ENCODE peak calls at places on chromosomes 7 and 10, in five cellular contexts. M is adipocyte, B is fibroblast of pulmonary artery, X is NCI-H1694, H is activated B cell treated with CpG ODN at 0.5 μM for 24 hours. R is an unnamed sample.

GRCh38 chr7:16264036-16264435 is 157.3 kb downstream of the CRPPA start:
- DNase-seq in H (no peak), B (no peak), X (no peak), M (no peak), R (no peak)

GRCh38 chr10:34996843-34997242 is 93.3 kb downstream of the CUL2 start:
- DNase-seq in X (no peak), B (peak), H (no peak), M (no peak), R (no peak)

GRCh38 chr10:132732518-132732917 is 53.4 kb downstream of the NKX6-2 start:
- DNase-seq in M (no peak), B (no peak), X (no peak), H (no peak), R (no peak)

GRCh38 chr7:130669051-130669700 is 628 bp upstream of the COPG2 start:
- DNase-seq in H (no peak), X (no peak), B (no peak), M (no peak), R (no peak)

GRCh38 chr10:47458466-47459154 is 25.3 kb downstream of the ANXA8 start:
- DNase-seq in X (no peak), B (peak), M (peak), H (no peak), R (no peak)

GRCh38 chr7:155524018-155524556 is 22.3 kb downstream of the CNPY1 start:
- DNase-seq in X (no peak), H (no peak), B (no peak), M (no peak), R (no peak)

GRCh38 chr10:127759276-127759675 is 22.3 kb downstream of the FOXI2 start:
- DNase-seq in B (no peak), M (no peak), X (no peak), H (no peak), R (no peak)

GRCh38 chr10:60820093-60820769 is 42.0 kb downstream of the CDK1 start:
- DNase-seq in H (no peak), M (peak), B (peak), X (no peak), R (no peak)

GRCh38 chr10:97876387-97876786 is 26.7 kb downstream of the GOLGA7B start:
- DNase-seq in X (no peak), M (no peak), B (no peak), H (no peak), R (no peak)

R was measured in sigmoid colon.